ENCODE peak calls at places on chromosomes 4 and X, in six cellular contexts. G is neuronal stem cell, P is mesenchymal stem cell, X is H9, Q is H1, Z is trophoblast cell. C is an unnamed sample. For H3K4me1, the result is how much of the 10 kb centered on the place peaks cover.

GRCh38 chr4:139282375-139283075 is 2.5 kb upstream of the MGARP start:
- DNase-seq in Z (peak), P (peak), G (no peak), X (no peak), Q (no peak), C (peak)

GRCh38 chr4:176272799-176273198 is 3.8 kb upstream of the ASB5 start:
- DNase-seq in X (no peak), P (no peak), Z (no peak), G (no peak), Q (no peak), C (no peak)

GRCh38 chr4:30719363-30720020 is 677 bp upstream of the PCDH7 start:
- DNase-seq in Q (no peak), X (peak), P (peak), Z (peak), G (peak), C (peak)

GRCh38 chr4:120870279-120870673 is 52.2 kb downstream of the PRDM5 start:
- DNase-seq in Z (no peak), Q (peak), P (no peak), X (peak), G (no peak), C (no peak)

GRCh38 chr4:30721353-30722091 is 1.4 kb downstream of the PCDH7 start:
- DNase-seq in G (peak), Z (no peak), P (peak), X (peak), Q (no peak), C (peak)

GRCh38 chr4:112748352-112748900 is 111.5 kb downstream of the LARP7 start:
- DNase-seq in G (no peak), X (no peak), Q (no peak), P (no peak), Z (no peak), C (no peak)

GRCh38 chr4:612052-612748 is 13.2 kb upstream of the PDE6B start:
- DNase-seq in G (no peak), X (no peak), Z (no peak), P (no peak), Q (no peak), C (no peak)

GRCh38 chr4:99885063-99885664 is 9.1 kb downstream of the LAMTOR3 start:
- DNase-seq in X (no peak), P (peak), G (no peak), Z (peak), Q (no peak), C (peak)

GRCh38 chr4:185945906-185946305 is 123.0 kb upstream of the TLR3 start:
- DNase-seq in Z (no peak), G (no peak), X (no peak), Q (no peak), P (no peak), C (no peak)

GRCh38 chr4:72205831-72206230 is 174.0 kb downstream of the NPFFR2 start:
- DNase-seq in X (no peak), Q (no peak), G (no peak), P (no peak), Z (no peak), C (no peak)

GRCh38 chr4:95155759-95156451 is 392.9 kb downstream of the UNC5C start:
- DNase-seq in X (no peak), P (peak), Q (no peak), G (peak), Z (peak), C (peak)

GRCh38 chr4:167555338-167556022 is 321.2 kb upstream of the SPOCK3 start:
- DNase-seq in Z (no peak), X (no peak), Q (no peak), G (no peak), P (no peak), C (no peak)

GRCh38 chr4:138673053-138673452 is 342.5 kb upstream of the NOCT start:
- DNase-seq in P (peak), G (no peak), Q (no peak), X (no peak), Z (peak), C (peak)

GRCh38 chrX:71533850-71534515 is 1.1 kb downstream of the OGT start:
- DNase-seq in Z (peak), P (peak), Q (no peak), G (peak), X (peak), C (peak)

GRCh38 chr4:152848508-152848907 is 68.8 kb downstream of the ARFIP1 start:
- DNase-seq in Z (peak), X (no peak), Q (no peak), P (no peak), G (no peak), C (no peak)

GRCh38 chr4:150256841-150257273 is 178.6 kb downstream of the DCLK2 start:
- DNase-seq in G (no peak), Z (peak), X (peak), P (no peak), Q (peak), C (no peak)

GRCh38 chr4:2715426-2715825 is 40.7 kb downstream of the TNIP2 start:
- DNase-seq in X (no peak), G (no peak), Z (no peak), Q (no peak), P (no peak), C (no peak)

GRCh38 chr4:24513718-24514117 is 70.6 kb downstream of the DHX15 start:
- DNase-seq in G (no peak), Z (no peak), X (no peak), P (no peak), Q (no peak), C (peak)

GRCh38 chrX:68185161-68185560 is 248.1 kb downstream of the OPHN1 start:
- DNase-seq in Q (no peak), Z (peak), G (no peak), X (no peak), P (no peak), C (no peak)

GRCh38 chrX:5979338-5979737 is 249.3 kb downstream of the NLGN4X start:
- DNase-seq in Z (no peak), Q (no peak), X (no peak), P (no peak), G (no peak), C (no peak)

GRCh38 chr4:153084939-153085630 is 119.2 kb upstream of the TRIM2 start:
- DNase-seq in Q (peak), G (peak), X (peak), P (peak), Z (peak), C (peak)

GRCh38 chrX:119093991-119094741 is 21.4 kb downstream of the CT47C1 start:
- DNase-seq in P (no peak), Q (no peak), Z (no peak), G (no peak), X (no peak), C (peak)

GRCh38 chr4:1746919-1747602 is 25.7 kb downstream of the TACC3 start:
- DNase-seq in G (no peak), P (no peak), X (no peak), Z (no peak), Q (no peak), C (no peak)

GRCh38 chr4:2535386-2536192 is 858 bp upstream of the FAM193A start:
- DNase-seq in X (peak), G (peak), Q (no peak), P (peak), Z (peak), C (peak)

GRCh38 chrX:106802388-106803275 is at the start of gene TBC1D8B:
- DNase-seq in P (peak), Q (peak), G (peak), X (peak), Z (peak), C (peak)

GRCh38 chr4:144507309-144508101 is 138.5 kb upstream of the HHIP start:
- DNase-seq in Q (no peak), P (no peak), X (no peak), Z (peak), G (no peak), C (peak)

GRCh38 chr4:1910643-1911042 is 39.5 kb downstream of the NSD2 start:
- DNase-seq in X (peak), Q (peak), P (peak), Z (peak), G (peak), C (peak)

GRCh38 chr4:184826315-184827266 is 823 bp upstream of the ACSL1 start:
- DNase-seq in Q (no peak), X (no peak), Z (peak), G (no peak), P (peak), C (peak)

GRCh38 chrX:10239611-10240064 is 82.9 kb downstream of the CLCN4 start:
- DNase-seq in Z (no peak), P (peak), G (no peak), Q (no peak), X (no peak), C (peak)

GRCh38 chr4:56757821-56758400 is 63.6 kb downstream of the SPINK2 start:
- DNase-seq in Q (peak), Z (peak), G (peak), P (peak), X (peak), C (peak)

GRCh38 chrX:47501226-47502071 is 18.4 kb upstream of the ZNF41 start:
- DNase-seq in Q (no peak), Z (no peak), G (no peak), P (peak), X (no peak), C (peak)

GRCh38 chr4:83393908-83394307 is 59.3 kb upstream of the HPSE start:
- DNase-seq in G (no peak), Q (no peak), X (no peak), Z (no peak), P (no peak), C (no peak)

GRCh38 chrX:65821721-65822496 is 154.5 kb downstream of the MSN start:
- DNase-seq in G (no peak), X (no peak), P (no peak), Z (no peak), Q (no peak), C (no peak)

GRCh38 chr4:187687701-187688100 is 307.9 kb upstream of the ZFP42 start:
- DNase-seq in P (peak), X (no peak), Z (no peak), Q (no peak), G (no peak), C (peak)

DNA sequence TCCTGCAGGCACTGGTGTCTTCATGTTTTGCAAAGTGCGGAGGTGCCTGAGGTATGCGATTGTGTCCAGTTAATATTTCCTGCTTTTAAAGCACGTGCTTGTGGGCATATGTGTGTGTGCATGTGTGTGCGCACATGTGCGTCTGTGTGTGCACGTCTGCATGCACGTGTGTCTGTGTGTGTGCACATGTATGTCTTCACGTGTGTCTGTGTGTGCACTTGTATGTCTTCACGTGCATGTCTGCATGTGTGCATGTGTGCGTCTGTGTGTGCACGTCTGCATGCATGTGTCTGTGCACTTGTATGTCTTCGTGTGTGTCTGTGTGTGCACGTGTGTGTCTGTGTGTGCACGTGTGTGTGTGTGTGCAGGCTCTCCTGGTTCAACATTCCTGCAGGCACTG is 49.5 kb downstream of the SHOX start:
- DNase-seq in P (no peak), Z (no peak), X (no peak), G (no peak), Q (no peak), C (no peak)
- H4K91ac ChIP-seq in P (no peak), Z (no peak), X (no peak), G (peak), Q (peak), C (no peak)

GRCh38 chr4:84866295-84866694 is 100.2 kb downstream of the WDFY3 start:
- DNase-seq in Z (no peak), Q (no peak), P (no peak), X (no peak), G (no peak), C (no peak)

GRCh38 chr4:84874619-84875018 is 91.9 kb downstream of the WDFY3 start:
- DNase-seq in Q (no peak), P (no peak), G (no peak), Z (no peak), X (no peak), C (no peak)

GRCh38 chr4:84865600-84865999 is 100.9 kb downstream of the WDFY3 start:
- DNase-seq in P (no peak), Q (no peak), G (no peak), X (no peak), Z (no peak), C (no peak)

GRCh38 chr4:84875636-84876371 is 90.7 kb downstream of the WDFY3 start:
- DNase-seq in G (no peak), Q (no peak), P (peak), X (no peak), Z (peak), C (peak)

GRCh38 chr4:84870398-84871163 is 95.9 kb downstream of the WDFY3 start:
- DNase-seq in P (peak), Q (peak), Z (peak), X (peak), G (no peak), C (peak)
- H3K4ac ChIP-seq in P (no peak), Q (no peak), Z (no peak), X (no peak), G (no peak), C (peak)

DNA sequence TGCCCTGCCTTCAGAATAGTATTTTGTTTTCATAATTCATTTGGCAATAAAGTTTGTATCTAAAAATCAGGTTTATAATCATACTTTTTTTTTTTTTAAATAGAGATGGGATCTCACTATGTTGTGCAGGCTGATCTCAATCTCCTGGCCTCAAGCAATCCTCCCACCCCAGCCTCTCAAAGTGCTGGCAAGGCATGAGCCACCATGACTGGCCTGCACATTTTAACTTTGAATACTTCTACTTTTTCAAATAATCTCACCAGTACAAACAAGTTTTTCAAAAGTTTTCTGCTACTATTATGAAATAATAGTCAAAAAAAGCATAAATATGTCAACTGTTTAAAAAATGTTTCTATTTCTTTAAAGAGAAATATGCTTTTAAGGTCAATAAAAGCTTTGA is 69.6 kb upstream of the GPR34 start:
- DNase-seq in P (no peak), X (no peak), G (no peak), Q (no peak), Z (peak), C (no peak)
- H3K4me1 ChIP-seq in P (under half), X (under half), G (under half), Q (under half), Z (under half), C (under half)

GRCh38 chr4:151725087-151725486 is 35.7 kb downstream of the GATB start:
- DNase-seq in Q (no peak), X (no peak), P (no peak), G (no peak), Z (no peak), C (no peak)

GRCh38 chr4:151728679-151729078 is 32.1 kb downstream of the GATB start:
- DNase-seq in Z (no peak), P (no peak), G (no peak), Q (no peak), X (no peak), C (no peak)

GRCh38 chr4:151727365-151727764 is 33.4 kb downstream of the GATB start:
- DNase-seq in Z (no peak), Q (no peak), P (no peak), X (no peak), G (no peak), C (peak)

DNA sequence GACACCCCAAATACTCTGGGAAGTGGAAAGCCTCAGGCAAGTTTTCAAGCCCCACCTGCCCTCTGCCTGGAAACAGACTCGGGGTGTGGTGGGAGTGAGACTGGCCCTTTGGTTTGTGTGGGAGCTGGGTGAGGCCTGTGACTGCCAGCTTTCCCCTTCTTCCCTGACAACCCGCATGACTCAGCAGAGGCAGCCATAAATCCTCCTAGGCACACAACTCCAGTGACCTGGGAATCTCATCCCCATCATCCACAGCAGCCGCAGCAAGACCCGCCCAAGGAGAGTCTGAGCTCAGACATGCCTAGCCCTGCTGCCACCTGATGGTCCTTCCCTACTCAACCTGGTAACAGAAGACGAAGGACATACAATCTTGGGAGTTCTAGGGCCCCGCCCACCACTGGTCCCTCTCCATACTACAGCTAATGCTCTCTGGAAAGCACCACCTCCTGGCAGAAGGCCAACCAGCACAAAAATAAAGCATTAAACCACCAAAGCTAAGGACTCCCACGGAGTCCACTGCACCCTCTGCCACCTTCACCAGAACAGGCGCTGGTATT is 30.7 kb downstream of the GATB start:
- DNase-seq in Z (no peak), Q (no peak), P (peak), G (no peak), X (peak), C (no peak)
- H4K91ac ChIP-seq in Z (peak), Q (no peak), P (no peak), G (no peak), X (no peak), C (no peak)

GRCh38 chrX:101051153-101051548 is 760 bp downstream of the TRMT2B start:
- DNase-seq in G (no peak), Z (no peak), P (no peak), X (no peak), Q (peak), C (no peak)
- H3K4ac ChIP-seq in G (no peak), Z (no peak), P (peak), X (no peak), Q (no peak), C (peak)

GRCh38 chr4:169148851-169149250 is 121.9 kb downstream of the SH3RF1 start:
- DNase-seq in X (no peak), G (no peak), P (no peak), Z (no peak), Q (no peak), C (no peak)
- H3K4me1 ChIP-seq in X (under half), G (under half), P (under half), Z (under half), Q (under half), C (under half)

GRCh38 chr4:13481569-13481968 is 2.6 kb downstream of the RAB28 start:
- DNase-seq in G (peak), X (no peak), Q (no peak), Z (peak), P (peak), C (peak)

GRCh38 chr4:13483142-13484044 is 747 bp downstream of the RAB28 start:
- DNase-seq in Q (no peak), G (peak), X (peak), Z (peak), P (peak), C (peak)

GRCh38 chr4:13484045-13484748 is at the start of gene RAB28:
- DNase-seq in Z (peak), Q (peak), X (peak), G (peak), P (peak), C (peak)

DNA sequence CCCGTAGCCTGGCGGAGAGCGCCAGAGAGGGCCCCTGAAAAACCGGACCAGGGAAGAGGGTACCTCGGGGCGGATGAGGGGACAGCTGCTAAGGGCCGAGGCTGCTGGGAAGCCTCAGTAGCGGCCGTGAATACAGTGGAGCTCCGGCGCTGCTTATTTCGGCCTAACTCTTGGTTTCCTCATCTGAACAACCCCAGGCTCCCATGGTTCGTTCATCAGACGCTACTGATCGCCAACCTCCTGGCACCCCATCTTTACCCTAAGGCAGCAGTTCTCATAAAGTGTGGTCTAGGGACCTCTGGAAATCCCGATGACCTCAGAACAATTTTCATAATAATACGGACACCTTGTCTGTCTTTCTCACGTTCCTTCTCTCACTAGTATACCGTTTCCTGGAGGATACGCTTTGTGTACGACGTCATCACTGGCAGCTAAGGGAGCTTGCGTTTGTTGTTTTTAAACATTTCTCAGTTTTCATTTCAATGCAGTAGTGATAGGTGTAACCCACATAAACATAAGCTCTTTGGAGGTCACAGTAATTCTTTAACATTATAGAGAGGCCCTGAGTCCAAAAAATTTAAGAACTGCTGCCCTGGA is 707 bp upstream of the RAB28 start:
- DNase-seq in P (peak), Z (peak), G (no peak), X (no peak), Q (no peak), C (peak)
- H4K91ac ChIP-seq in P (no peak), Z (peak), G (no peak), X (no peak), Q (no peak), C (no peak)

C was measured in IMR-90.